ENCODE peak calls at places on chromosomes 11 and 22, in four cellular contexts. U, N, R and X are unnamed samples.
A peak's percentile ranks its signal among the peaks of the same experiment; 100 is the strongest.

GRCh38 chr11:10930224-10930960 is 72.5 kb upstream of the ZBED5 start:
- DNase-seq in U (no peak), N (no peak), R (no peak), X (peak; percentile 34)

GRCh38 chr22:37912171-37912570 is 6.1 kb downstream of the MICALL1 start:
- DNase-seq in U (no peak), N (no peak), R (no peak), X (no peak)

GRCh38 chr11:108199446-108200321 is 22.8 kb downstream of the NPAT start:
- DNase-seq in U (no peak), N (no peak), R (peak; percentile 68), X (no peak)

GRCh38 chr11:35009191-35009940 is 92.9 kb downstream of the PDHX start:
- DNase-seq in U (no peak), N (peak; percentile 78), R (no peak), X (no peak)

GRCh38 chr11:3703383-3703782 is 32.2 kb upstream of the CHRNA10 start:
- DNase-seq in U (no peak), N (no peak), R (no peak), X (no peak)

GRCh38 chr11:11558352-11558751 is 63.5 kb downstream of the GALNT18 start:
- DNase-seq in U (no peak), N (no peak), R (no peak), X (peak; percentile 38)

GRCh38 chr22:48333816-48334735 is 1493.6 kb downstream of the BRD1 start:
- DNase-seq in U (no peak), N (no peak), R (no peak), X (no peak)

GRCh38 chr22:46079861-46080821 is 70.2 kb upstream of the PPARA start:
- DNase-seq in U (peak; percentile 67), N (no peak), R (no peak), X (peak; percentile 31)

GRCh38 chr11:33533668-33534067 is 167.0 kb downstream of the C11orf91 start:
- DNase-seq in U (no peak), N (no peak), R (no peak), X (no peak)

GRCh38 chr11:75333022-75333806 is 18.2 kb downstream of the ARRB1 start:
- DNase-seq in U (no peak), N (no peak), R (no peak), X (no peak)

GRCh38 chr11:114081641-114082414 is 22.3 kb downstream of the ZBTB16 start:
- DNase-seq in U (peak; percentile 53), N (no peak), R (no peak), X (no peak)
- H3K4me1 ChIP-seq in U (peaks cover 45% of the 10 kb centered on the region), N (peaks cover 3% of the 10 kb centered on the region), R (no peaks in the 10 kb centered on the region), X (peaks cover 98% of the 10 kb centered on the region)

DNA sequence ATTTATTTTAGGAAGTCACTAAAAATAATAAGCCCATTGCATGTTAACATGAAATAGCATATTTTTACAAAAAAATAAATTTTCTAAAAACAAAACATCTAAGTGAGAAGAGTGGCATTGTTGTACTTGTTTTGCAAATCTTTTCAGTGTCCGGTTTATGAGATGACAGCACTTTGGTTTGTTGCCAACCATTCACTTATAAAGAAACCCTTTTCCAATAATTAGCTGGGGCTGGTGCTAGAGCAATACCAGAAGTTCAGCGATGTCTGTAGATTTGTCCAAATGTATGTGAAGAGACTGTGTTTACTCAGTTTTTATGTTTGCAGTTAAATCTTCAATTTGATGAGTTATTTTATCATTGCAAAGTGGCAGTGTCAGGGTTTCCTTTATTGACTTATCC is 22.1 kb upstream of the KRTAP5-7 start:
- DNase-seq in U (no peak), N (no peak), R (no peak), X (no peak)
- H3K4me1 ChIP-seq in U (no peaks in the 10 kb centered on the region), N (peaks cover 8% of the 10 kb centered on the region), R (peaks cover 2% of the 10 kb centered on the region), X (no peaks in the 10 kb centered on the region)

GRCh38 chr11:30171661-30172060 is 59.2 kb upstream of the FSHB start:
- DNase-seq in U (no peak), N (no peak), R (no peak), X (no peak)

GRCh38 chr11:30172872-30173271 is 57.9 kb upstream of the FSHB start:
- DNase-seq in U (no peak), N (no peak), R (no peak), X (no peak)

GRCh38 chr11:30172158-30172557 is 58.7 kb upstream of the FSHB start:
- DNase-seq in U (no peak), N (no peak), R (no peak), X (no peak)

DNA sequence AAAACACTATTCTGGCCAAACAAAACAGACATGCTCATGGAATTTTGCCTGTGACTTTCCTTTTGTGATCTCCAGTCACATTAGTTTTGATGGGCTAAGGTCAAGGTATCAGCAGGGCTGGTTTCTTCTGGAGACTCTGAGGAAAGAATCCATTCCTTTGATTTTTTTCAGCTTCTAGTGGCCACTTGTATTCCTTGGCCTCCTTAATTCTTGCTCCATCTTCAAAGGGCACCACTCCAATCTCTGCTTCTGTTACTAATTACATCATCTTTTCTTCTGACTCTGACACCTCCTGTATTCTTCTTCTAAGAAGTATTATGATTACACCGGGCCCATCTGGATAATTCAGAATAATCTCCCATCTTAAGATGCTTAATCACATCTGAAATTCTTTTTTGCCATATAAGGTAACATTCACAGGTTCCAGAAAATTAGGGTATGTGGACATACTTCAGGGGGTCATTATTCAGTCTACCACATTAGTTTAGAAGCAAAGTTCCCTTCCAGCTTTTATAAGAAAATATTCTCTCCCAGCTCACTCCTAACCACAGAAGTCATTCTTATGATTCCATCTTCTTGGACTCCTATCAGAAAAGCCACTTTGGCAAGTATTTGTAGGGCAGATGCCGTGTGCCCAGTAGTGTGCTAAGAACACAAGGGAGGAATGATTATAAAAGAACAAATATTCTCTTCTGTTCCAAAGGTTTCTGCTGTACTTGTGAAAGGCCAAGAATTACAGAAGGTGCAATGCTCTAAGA is 56.4 kb upstream of the FSHB start:
- DNase-seq in U (no peak), N (no peak), R (no peak), X (no peak)
- H3K4me1 ChIP-seq in U (no peaks in the 10 kb centered on the region), N (no peaks in the 10 kb centered on the region), R (no peaks in the 10 kb centered on the region), X (no peaks in the 10 kb centered on the region)

GRCh38 chr11:123268118-123268517 is 73.1 kb upstream of the CLMP start:
- DNase-seq in U (no peak), N (no peak), R (no peak), X (no peak)

GRCh38 chr11:123273616-123274015 is 78.6 kb upstream of the CLMP start:
- DNase-seq in U (no peak), N (no peak), R (no peak), X (no peak)

GRCh38 chr11:123272565-123272964 is 77.5 kb upstream of the CLMP start:
- DNase-seq in U (no peak), N (no peak), R (no peak), X (no peak)
- H3K4me1 ChIP-seq in U (no peaks in the 10 kb centered on the region), N (no peaks in the 10 kb centered on the region), R (no peaks in the 10 kb centered on the region), X (no peaks in the 10 kb centered on the region)

GRCh38 chr22:39776295-39776694 is 117.3 kb downstream of the ENTHD1 start:
- DNase-seq in U (no peak), N (no peak), R (no peak), X (no peak)
- H3K4me1 ChIP-seq in U (no peaks in the 10 kb centered on the region), N (no peaks in the 10 kb centered on the region), R (peaks cover 25% of the 10 kb centered on the region), X (no peaks in the 10 kb centered on the region)

GRCh38 chr11:64862914-64863313 is 15.5 kb downstream of the EHD1 start:
- DNase-seq in U (no peak), N (no peak), R (no peak), X (peak; percentile 60)

GRCh38 chr11:64864473-64865285 is 13.7 kb downstream of the EHD1 start:
- DNase-seq in U (peak; percentile 80), N (no peak), R (no peak), X (no peak)

GRCh38 chr11:64864135-64864472 is 14.3 kb downstream of the EHD1 start:
- DNase-seq in U (no peak), N (no peak), R (no peak), X (no peak)

GRCh38 chr11:64865286-64866172 is 12.9 kb downstream of the EHD1 start:
- DNase-seq in U (no peak), N (no peak), R (no peak), X (peak; percentile 19)

DNA sequence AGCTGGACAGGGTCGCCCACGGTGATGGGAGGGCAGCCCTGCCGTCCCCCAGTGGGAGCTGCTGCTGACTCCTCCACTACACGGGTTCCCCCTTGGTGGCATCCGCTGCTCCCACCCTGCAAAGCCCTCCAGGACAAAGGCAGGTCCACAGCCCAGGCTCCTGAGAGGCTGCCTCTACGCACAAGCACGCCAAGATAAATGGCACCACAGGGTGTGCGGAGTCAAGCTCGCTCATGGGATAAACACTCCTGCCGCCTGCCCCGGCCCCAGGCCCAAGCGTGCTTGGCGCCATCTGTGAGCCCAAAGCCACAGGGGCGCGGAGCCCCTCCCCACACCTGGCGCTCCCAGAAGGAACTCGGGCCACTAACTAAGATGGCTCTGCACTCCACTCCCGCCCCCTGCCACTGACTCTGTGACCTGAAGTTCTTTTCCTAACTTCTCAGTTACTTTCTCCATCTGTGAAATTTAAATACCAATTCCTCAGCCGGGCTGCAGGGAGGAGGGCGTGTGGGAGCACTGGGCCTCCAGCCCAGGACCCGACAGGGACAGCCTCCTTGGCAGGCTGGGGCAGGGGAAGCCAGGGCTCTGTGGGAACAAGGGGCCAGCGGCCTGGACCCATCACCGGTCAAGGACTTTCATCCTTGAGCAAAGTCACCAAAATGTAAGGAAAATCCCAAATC is 14.9 kb downstream of the EHD1 start:
- DNase-seq in U (peak; percentile 68), N (no peak), R (no peak), X (no peak)
- H3K4me1 ChIP-seq in U (peaks cover 29% of the 10 kb centered on the region), N (peaks cover 42% of the 10 kb centered on the region), R (peaks cover 90% of the 10 kb centered on the region), X (peaks cover 33% of the 10 kb centered on the region)

GRCh38 chr11:2304156-2305139 is 2.6 kb downstream of the TSPAN32 start:
- DNase-seq in U (no peak), N (no peak), R (no peak), X (no peak)
- H3K4me1 ChIP-seq in U (peaks cover 27% of the 10 kb centered on the region), N (no peaks in the 10 kb centered on the region), R (no peaks in the 10 kb centered on the region), X (peaks cover 37% of the 10 kb centered on the region)

GRCh38 chr11:106397787-106398355 is 320.4 kb downstream of the AASDHPPT start:
- DNase-seq in U (no peak), N (no peak), R (no peak), X (no peak)

GRCh38 chr11:106399075-106399500 is 321.6 kb downstream of the AASDHPPT start:
- DNase-seq in U (peak; percentile 12), N (peak; percentile 47), R (no peak), X (no peak)

GRCh38 chr11:106399624-106400023 is 322.2 kb downstream of the AASDHPPT start:
- DNase-seq in U (no peak), N (no peak), R (no peak), X (no peak)

GRCh38 chr11:106398396-106399074 is 321.1 kb downstream of the AASDHPPT start:
- DNase-seq in U (no peak), N (peak; percentile 3), R (no peak), X (no peak)

GRCh38 chr11:106395716-106396349 is 318.4 kb downstream of the AASDHPPT start:
- DNase-seq in U (no peak), N (no peak), R (no peak), X (no peak)
- H3K4me1 ChIP-seq in U (no peaks in the 10 kb centered on the region), N (peaks cover 41% of the 10 kb centered on the region), R (no peaks in the 10 kb centered on the region), X (no peaks in the 10 kb centered on the region)

GRCh38 chr11:46868912-46869311 is 22.8 kb upstream of the CKAP5 start:
- DNase-seq in U (no peak), N (no peak), R (no peak), X (no peak)

GRCh38 chr11:46860218-46860617 is 14.1 kb upstream of the CKAP5 start:
- DNase-seq in U (no peak), N (no peak), R (no peak), X (no peak)

GRCh38 chr11:46865340-46865739 is 19.3 kb upstream of the CKAP5 start:
- DNase-seq in U (peak; percentile 34), N (no peak), R (no peak), X (no peak)
- H3K4me1 ChIP-seq in U (peaks cover 5% of the 10 kb centered on the region), N (no peaks in the 10 kb centered on the region), R (no peaks in the 10 kb centered on the region), X (no peaks in the 10 kb centered on the region)